ENCODE peak calls at places on chromosomes 16 and 17, in eight cellular contexts. S, Y, B, X, W, R, M and E are unnamed samples.

GRCh38 chr17:68346448-68346847 is 55.2 kb downstream of the ARSG start:
- DNase-seq in R (no peak), B (no peak), X (no peak), Y (no peak), W (no peak), S (peak), M (no peak), E (peak)

GRCh38 chr17:27294689-27295630 is 1.0 kb downstream of the WSB1 start:
- DNase-seq in B (no peak), Y (peak), X (peak), S (peak), M (peak), W (peak), R (no peak), E (peak)

GRCh38 chr16:4660454-4661007 is 32.8 kb upstream of the NUDT16L1 start:
- DNase-seq in B (no peak), M (peak), Y (peak), W (peak), R (no peak), X (no peak), S (peak), E (peak)

GRCh38 chr17:28819582-28819981 is 23.0 kb downstream of the FAM222B start:
- DNase-seq in X (no peak), M (no peak), S (no peak), R (no peak), B (no peak), Y (no peak), W (no peak), E (no peak)

GRCh38 chr17:74604200-74604599 is 12.1 kb upstream of the CD300LD start:
- DNase-seq in M (no peak), Y (no peak), R (no peak), S (no peak), X (no peak), B (no peak), W (no peak), E (no peak)

GRCh38 chr17:51322390-51323029 is 62.2 kb downstream of the UTP18 start:
- DNase-seq in W (peak), Y (no peak), R (no peak), X (no peak), S (no peak), M (no peak), B (no peak), E (no peak)

GRCh38 chr17:1915889-1916288 is 86.1 kb downstream of the RPA1 start:
- DNase-seq in B (no peak), X (no peak), Y (no peak), M (no peak), R (no peak), S (no peak), W (no peak), E (no peak)

GRCh38 chr16:19348578-19349315 is 63.2 kb downstream of the CLEC19A start:
- DNase-seq in Y (peak), S (no peak), R (no peak), M (no peak), W (no peak), B (peak), X (no peak), E (no peak)

GRCh38 chr17:50170662-50171370 is 5.0 kb downstream of the SGCA start:
- DNase-seq in R (no peak), S (no peak), X (no peak), Y (no peak), M (no peak), W (no peak), B (no peak), E (peak)

GRCh38 chr17:81959362-81960129 is 1.4 kb downstream of the NOTUM start:
- DNase-seq in W (peak), M (no peak), S (peak), X (no peak), B (no peak), Y (peak), R (peak), E (peak)

GRCh38 chr17:4048218-4048617 is 84.0 kb upstream of the ATP2A3 start:
- DNase-seq in R (no peak), Y (no peak), B (no peak), S (no peak), W (no peak), X (no peak), M (no peak), E (no peak)

GRCh38 chr16:2979669-2980226 is 498 bp downstream of the PKMYT1 start:
- DNase-seq in R (no peak), Y (peak), S (no peak), M (no peak), B (no peak), X (no peak), W (no peak), E (no peak)

GRCh38 chr17:75622771-75623273 is 10.4 kb upstream of the SMIM5 start:
- DNase-seq in Y (no peak), B (no peak), R (no peak), W (no peak), S (no peak), M (no peak), X (no peak), E (no peak)

GRCh38 chr17:44203731-44204452 is 4.2 kb upstream of the ATXN7L3 start:
- DNase-seq in B (no peak), M (no peak), S (no peak), R (no peak), Y (peak), X (no peak), W (peak), E (peak)

GRCh38 chr17:66952031-66952524 is 12.4 kb upstream of the CACNG4 start:
- DNase-seq in B (no peak), W (peak), Y (no peak), X (no peak), S (no peak), R (no peak), M (peak), E (no peak)

GRCh38 chr16:20073203-20074088 is at the start of gene GPR139:
- DNase-seq in Y (peak), M (no peak), W (no peak), S (no peak), X (no peak), R (no peak), B (peak), E (no peak)

GRCh38 chr17:82103588-82104451 is 5.8 kb upstream of the FASN start:
- DNase-seq in S (no peak), Y (peak), X (no peak), W (no peak), B (peak), M (no peak), R (no peak), E (no peak)

GRCh38 chr17:75188614-75189013 is 5.9 kb upstream of the SUMO2 start:
- DNase-seq in S (no peak), W (no peak), X (no peak), Y (no peak), R (no peak), B (no peak), M (no peak), E (no peak)

GRCh38 chr16:31507617-31507928 is 618 bp downstream of the RUSF1 start:
- DNase-seq in B (no peak), S (no peak), X (no peak), R (no peak), W (no peak), M (no peak), Y (no peak), E (no peak)

GRCh38 chr17:44216173-44216572 is 3.3 kb downstream of the UBTF start:
- DNase-seq in X (no peak), Y (no peak), W (no peak), S (no peak), M (no peak), B (no peak), R (no peak), E (no peak)

GRCh38 chr17:28187931-28188330 is 131.1 kb upstream of the TMEM97 start:
- DNase-seq in M (no peak), X (no peak), S (no peak), W (no peak), Y (no peak), B (no peak), R (no peak), E (no peak)

GRCh38 chr17:67245694-67246397 is 850 bp upstream of the HELZ start:
- DNase-seq in M (no peak), B (peak), X (no peak), W (no peak), R (peak), Y (peak), S (peak), E (peak)

GRCh38 chr16:14335297-14335696 is 264.2 kb downstream of the MRTFB start:
- DNase-seq in X (no peak), R (no peak), Y (no peak), B (no peak), S (no peak), W (no peak), M (no peak), E (no peak)

GRCh38 chr16:4261557-4262172 is 11.2 kb downstream of the TFAP4 start:
- DNase-seq in X (no peak), W (peak), M (no peak), B (peak), R (peak), S (peak), Y (peak), E (peak)

GRCh38 chr17:7841622-7842379 is 7.8 kb downstream of the KDM6B start:
- DNase-seq in M (peak), B (peak), X (no peak), Y (peak), R (peak), S (peak), W (peak), E (peak)

GRCh38 chr16:1414532-1415265 is at the start of gene UNKL:
- DNase-seq in W (peak), X (no peak), M (peak), B (peak), R (peak), Y (peak), S (peak), E (peak)

GRCh38 chr17:42361781-42362186 is 26.5 kb downstream of the STAT3 start:
- DNase-seq in X (no peak), M (no peak), R (no peak), S (no peak), Y (no peak), W (no peak), B (no peak), E (no peak)

DNA sequence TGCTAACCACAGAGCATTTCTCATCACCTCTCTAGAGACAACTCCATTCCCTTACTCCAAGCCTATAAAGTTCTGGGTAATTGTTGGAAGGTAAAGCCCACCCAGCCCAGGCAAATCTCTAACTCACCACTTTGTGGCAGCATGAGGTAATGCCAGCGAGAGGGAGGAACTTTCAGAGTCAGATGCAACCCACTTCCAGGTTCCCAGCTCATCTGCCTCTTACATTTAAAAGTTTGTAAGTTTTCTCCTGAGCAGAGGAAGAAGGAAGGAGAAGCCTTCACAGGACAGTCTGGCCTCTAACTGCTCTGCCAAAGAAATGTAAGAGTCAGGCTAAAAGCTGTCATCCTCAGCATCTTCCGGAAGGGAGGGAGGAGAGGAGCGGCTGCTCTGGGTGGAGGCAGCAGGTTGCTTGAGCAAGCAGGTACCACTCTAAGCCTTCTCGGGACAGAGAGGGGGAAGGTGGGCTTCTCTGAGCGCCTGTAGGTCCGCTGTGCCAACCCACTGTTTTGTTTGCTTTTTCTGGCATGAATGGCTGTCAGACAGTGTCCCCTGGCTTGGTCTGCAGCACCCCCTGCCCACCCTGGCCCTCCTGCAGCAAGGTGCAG is 1.0 kb downstream of the ZNF319 start:
- DNase-seq in B (no peak), S (no peak), M (no peak), R (no peak), W (peak), X (no peak), Y (no peak), E (no peak)
- TF ChIP-seq CTCF in B (no peak), S (no peak), M (peak), R (no peak), W (peak), X (no peak), Y (no peak), E (no peak)

DNA sequence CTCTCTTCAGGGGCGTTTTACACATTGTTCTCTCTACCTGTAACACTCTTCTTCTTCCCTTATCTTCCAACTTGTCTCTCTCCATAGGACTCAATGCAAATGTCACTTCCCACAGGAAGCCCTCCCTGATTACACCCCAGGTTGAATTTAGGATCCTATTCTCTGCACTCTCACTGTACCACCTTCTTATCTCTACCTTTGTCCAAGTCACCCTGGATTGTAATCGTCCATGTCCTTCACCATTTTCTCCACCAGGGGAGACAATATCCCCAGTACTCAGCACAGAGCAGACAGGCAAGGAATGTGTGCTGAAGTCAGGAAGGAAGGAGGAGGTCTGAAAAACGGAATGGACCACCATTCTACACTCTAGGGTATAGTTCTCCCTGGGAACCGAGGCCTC is 14.1 kb downstream of the C16orf82 start:
- DNase-seq in R (no peak), B (no peak), X (no peak), Y (no peak), W (no peak), S (no peak), M (peak), E (no peak)
- TF ChIP-seq CTCF in R (peak), B (peak), X (no peak), Y (peak), W (peak), S (peak), M (peak), E (peak)

GRCh38 chr16:71440669-71441347 is 1.0 kb downstream of the TLE7 start:
- DNase-seq in X (no peak), W (no peak), B (no peak), S (no peak), M (no peak), Y (no peak), R (no peak), E (peak)
- TF ChIP-seq CTCF in X (no peak), W (no peak), B (peak), S (peak), M (peak), Y (peak), R (no peak), E (no peak)

DNA sequence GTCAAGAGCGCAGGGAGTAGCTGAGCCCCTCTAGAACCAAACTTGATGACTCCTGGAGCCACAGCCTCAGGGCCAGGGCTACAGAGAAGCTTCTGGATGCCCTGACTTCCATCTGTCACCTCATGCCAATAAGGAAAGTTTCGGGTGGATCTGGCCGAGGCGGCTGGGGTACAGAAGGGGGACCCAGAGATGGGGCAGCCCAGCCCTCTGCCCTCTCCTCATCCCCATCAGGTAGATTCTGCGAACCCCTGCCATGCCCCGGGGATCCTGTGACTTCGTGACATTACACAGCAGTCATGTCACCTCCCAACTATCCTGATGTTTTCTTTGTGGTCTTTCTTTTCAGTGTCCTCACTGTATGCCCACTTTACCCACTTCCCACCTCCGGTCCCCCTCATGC is 114.4 kb downstream of the CCDC182 start:
- DNase-seq in M (no peak), S (no peak), W (no peak), X (no peak), R (no peak), B (no peak), Y (no peak), E (no peak)
- TF ChIP-seq CTCF in M (no peak), S (no peak), W (no peak), X (no peak), R (no peak), B (no peak), Y (no peak), E (no peak)

DNA sequence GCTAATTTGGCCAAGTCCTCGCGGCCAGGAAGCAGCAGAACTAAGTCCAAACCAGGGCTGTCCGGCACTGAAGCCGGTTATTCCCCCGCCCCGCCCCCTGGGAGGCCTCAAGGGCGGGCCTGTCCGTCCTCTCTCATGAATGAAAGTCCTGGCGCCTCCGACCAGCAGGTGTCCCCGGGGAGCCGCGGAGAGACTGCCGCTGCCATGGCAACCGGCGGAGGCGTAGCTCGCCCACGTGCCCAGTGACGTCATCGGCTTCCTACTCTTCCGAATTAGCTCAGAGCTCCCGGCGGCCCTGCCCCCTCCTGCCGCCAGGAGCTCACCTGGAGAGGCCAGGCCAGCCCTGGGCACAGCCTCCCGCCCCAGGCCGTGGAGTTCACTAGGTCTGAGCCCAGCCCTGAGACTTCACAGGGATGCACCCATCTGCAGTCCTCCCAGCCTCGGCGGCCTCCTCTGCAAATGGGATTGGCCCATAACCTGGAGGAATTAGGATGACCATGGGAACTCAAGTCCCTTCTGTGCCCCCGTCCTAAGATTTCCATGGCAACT is 1.3 kb downstream of the SPATA2L start:
- DNase-seq in Y (peak), X (peak), B (peak), R (peak), M (peak), S (peak), W (peak), E (peak)
- TF ChIP-seq CTCF in Y (peak), X (peak), B (peak), R (peak), M (peak), S (peak), W (peak), E (peak)

GRCh38 chr17:78492116-78492799 is 84.9 kb downstream of the DNAH17 start:
- DNase-seq in X (no peak), B (no peak), Y (no peak), S (no peak), M (no peak), R (no peak), W (no peak), E (no peak)
- TF ChIP-seq CTCF in X (no peak), B (no peak), Y (no peak), S (no peak), M (no peak), R (no peak), W (no peak), E (no peak)

GRCh38 chr16:85917012-85917411 is 18.1 kb downstream of the IRF8 start:
- DNase-seq in B (no peak), S (no peak), X (no peak), W (no peak), Y (no peak), M (no peak), R (no peak), E (no peak)
- TF ChIP-seq CTCF in B (peak), S (peak), X (no peak), W (peak), Y (no peak), M (peak), R (no peak), E (peak)

GRCh38 chr16:75281826-75282225 is 30.4 kb upstream of the BCAR1 start:
- DNase-seq in X (no peak), S (no peak), B (no peak), W (no peak), R (no peak), M (no peak), Y (no peak), E (no peak)
- TF ChIP-seq CTCF in X (no peak), S (no peak), B (no peak), W (no peak), R (no peak), M (no peak), Y (no peak), E (no peak)

GRCh38 chr16:67967956-67968439 is 439 bp downstream of the SLC12A4 start:
- DNase-seq in Y (peak), W (peak), S (peak), B (peak), X (no peak), M (no peak), R (no peak), E (peak)

GRCh38 chr16:67968440-67969285 is at the start of gene SLC12A4:
- DNase-seq in B (peak), M (peak), S (peak), Y (peak), R (peak), X (peak), W (peak), E (peak)

GRCh38 chr16:67965668-67966548 is 2.5 kb downstream of the SLC12A4 start:
- DNase-seq in S (no peak), B (no peak), X (no peak), R (no peak), M (no peak), Y (no peak), W (peak), E (no peak)

GRCh38 chr16:67966549-67967182 is 1.8 kb downstream of the SLC12A4 start:
- DNase-seq in M (no peak), Y (no peak), X (no peak), S (no peak), R (no peak), W (peak), B (no peak), E (no peak)

DNA sequence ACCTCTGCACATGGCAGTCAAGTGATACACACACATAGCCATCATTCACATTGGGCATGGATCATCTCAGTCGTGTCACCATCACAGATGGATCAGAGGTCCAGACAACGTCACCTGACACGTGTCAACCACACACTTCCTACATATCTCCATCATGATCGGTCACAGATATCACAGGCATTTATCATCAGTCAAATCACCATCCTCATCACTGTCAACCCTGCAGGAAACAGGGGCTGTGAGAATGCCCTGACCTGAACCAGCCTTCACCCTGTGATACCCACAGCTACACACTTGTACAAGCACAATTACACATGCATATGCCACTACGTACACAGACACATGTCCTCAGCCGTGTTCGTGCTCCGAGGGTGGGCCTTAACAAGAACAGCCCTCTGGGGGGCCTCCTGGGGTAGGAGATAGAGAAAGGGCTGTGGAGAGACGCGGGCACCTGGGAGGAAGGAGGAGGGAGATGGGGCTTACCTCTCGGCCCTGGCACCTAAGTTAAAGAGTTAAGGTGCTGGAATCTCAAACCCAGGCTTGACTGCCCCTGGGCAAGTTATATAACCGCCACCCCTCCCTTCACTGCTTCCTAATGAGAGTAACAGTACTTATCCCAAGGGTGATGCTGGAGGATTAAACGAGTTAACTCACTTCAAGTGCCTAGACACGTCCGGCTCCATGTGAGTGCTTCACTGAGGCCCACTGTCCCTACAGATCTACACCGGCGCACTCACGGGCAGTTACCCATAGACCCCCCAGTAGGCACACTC is 1.1 kb downstream of the SLC12A4 start:
- DNase-seq in R (no peak), B (no peak), M (peak), X (no peak), W (peak), Y (no peak), S (peak), E (no peak)
- TF ChIP-seq CTCF in R (no peak), B (no peak), M (peak), X (no peak), W (no peak), Y (no peak), S (no peak), E (peak)